ENCODE peak calls at places on chromosomes 2 and 18, in four cellular contexts. One of them, this sample, is unnamed.

GRCh38 chr2:51953931-51954330 is 922.0 kb upstream of the NRXN1 start:
- DNase-seq in endothelial cell: no peak
- DNase-seq in GM03348: peak; percentile 58
- DNase-seq in activated naive CD8-positive, alpha-beta T cell treated with anti-CD3 and anti-CD28 coated beads for 36 hours: no peak
- DNase-seq in this sample: peak; percentile 39

GRCh38 chr2:144170172-144170571 is 349.7 kb downstream of the ZEB2 start:
- DNase-seq in endothelial cell: no peak
- DNase-seq in activated naive CD8-positive, alpha-beta T cell treated with anti-CD3 and anti-CD28 coated beads for 36 hours: no peak
- DNase-seq in GM03348: no peak
- DNase-seq in this sample: peak; percentile 13

GRCh38 chr2:70181363-70181956 is 9.4 kb downstream of the C2orf42 start:
- DNase-seq in activated naive CD8-positive, alpha-beta T cell treated with anti-CD3 and anti-CD28 coated beads for 36 hours: no peak
- DNase-seq in GM03348: no peak
- DNase-seq in endothelial cell: no peak
- DNase-seq in this sample: no peak

GRCh38 chr2:100046961-100047950 is 95.1 kb downstream of the AFF3 start:
- DNase-seq in activated naive CD8-positive, alpha-beta T cell treated with anti-CD3 and anti-CD28 coated beads for 36 hours: no peak
- DNase-seq in GM03348: no peak
- DNase-seq in endothelial cell: no peak
- DNase-seq in this sample: no peak

GRCh38 chr2:143730950-143731254 is 601.7 kb downstream of the ARHGAP15 start:
- DNase-seq in endothelial cell: no peak
- DNase-seq in activated naive CD8-positive, alpha-beta T cell treated with anti-CD3 and anti-CD28 coated beads for 36 hours: no peak
- DNase-seq in GM03348: peak; percentile 39
- DNase-seq in this sample: peak; percentile 5

GRCh38 chr18:74609535-74609934 is 11.9 kb downstream of the ZNF407 start:
- DNase-seq in GM03348: no peak
- DNase-seq in activated naive CD8-positive, alpha-beta T cell treated with anti-CD3 and anti-CD28 coated beads for 36 hours: no peak
- DNase-seq in endothelial cell: no peak
- DNase-seq in this sample: peak; percentile 56

GRCh38 chr2:102615620-102616436 is 3.5 kb upstream of the SLC9A2 start:
- DNase-seq in GM03348: peak; percentile 75
- DNase-seq in endothelial cell: peak; percentile 40
- DNase-seq in activated naive CD8-positive, alpha-beta T cell treated with anti-CD3 and anti-CD28 coated beads for 36 hours: peak; percentile 47
- DNase-seq in this sample: peak; percentile 52

GRCh38 chr18:54119524-54120019 is 104.9 kb downstream of the MBD2 start:
- DNase-seq in endothelial cell: peak; percentile 19
- DNase-seq in GM03348: peak; percentile 53
- DNase-seq in activated naive CD8-positive, alpha-beta T cell treated with anti-CD3 and anti-CD28 coated beads for 36 hours: no peak
- DNase-seq in this sample: peak; percentile 55

GRCh38 chr2:229661478-229661877 is 52.9 kb downstream of the DNER start:
- DNase-seq in activated naive CD8-positive, alpha-beta T cell treated with anti-CD3 and anti-CD28 coated beads for 36 hours: no peak
- DNase-seq in GM03348: no peak
- DNase-seq in endothelial cell: no peak
- DNase-seq in this sample: no peak

GRCh38 chr2:46087492-46087891 is 209.7 kb upstream of the EPAS1 start:
- DNase-seq in GM03348: no peak
- DNase-seq in activated naive CD8-positive, alpha-beta T cell treated with anti-CD3 and anti-CD28 coated beads for 36 hours: no peak
- DNase-seq in endothelial cell: no peak
- DNase-seq in this sample: no peak

GRCh38 chr2:128321784-128322650 is 3.3 kb upstream of the HS6ST1 start:
- DNase-seq in GM03348: peak; percentile 96
- DNase-seq in activated naive CD8-positive, alpha-beta T cell treated with anti-CD3 and anti-CD28 coated beads for 36 hours: peak; percentile 83
- DNase-seq in endothelial cell: peak; percentile 93
- DNase-seq in this sample: peak; percentile 73

GRCh38 chr18:59779979-59780378 is 82.8 kb upstream of the CCBE1 start:
- DNase-seq in activated naive CD8-positive, alpha-beta T cell treated with anti-CD3 and anti-CD28 coated beads for 36 hours: no peak
- DNase-seq in GM03348: peak; percentile 62
- DNase-seq in endothelial cell: no peak
- DNase-seq in this sample: peak; percentile 91

GRCh38 chr2:224971214-224971613 is 71.1 kb downstream of the DOCK10 start:
- DNase-seq in GM03348: no peak
- DNase-seq in endothelial cell: no peak
- DNase-seq in activated naive CD8-positive, alpha-beta T cell treated with anti-CD3 and anti-CD28 coated beads for 36 hours: no peak
- DNase-seq in this sample: no peak

GRCh38 chr18:23196119-23197004 is 61.1 kb downstream of the CABLES1 start:
- DNase-seq in activated naive CD8-positive, alpha-beta T cell treated with anti-CD3 and anti-CD28 coated beads for 36 hours: no peak
- DNase-seq in GM03348: peak; percentile 15
- DNase-seq in endothelial cell: no peak
- DNase-seq in this sample: no peak

GRCh38 chr18:48836806-48837615 is 113.8 kb downstream of the SMAD7 start:
- DNase-seq in endothelial cell: no peak
- DNase-seq in GM03348: no peak
- DNase-seq in activated naive CD8-positive, alpha-beta T cell treated with anti-CD3 and anti-CD28 coated beads for 36 hours: no peak
- DNase-seq in this sample: no peak

GRCh38 chr2:98458207-98458606 is 13.5 kb downstream of the INPP4A start:
- DNase-seq in activated naive CD8-positive, alpha-beta T cell treated with anti-CD3 and anti-CD28 coated beads for 36 hours: no peak
- DNase-seq in GM03348: no peak
- DNase-seq in endothelial cell: no peak
- DNase-seq in this sample: no peak

GRCh38 chr2:196489366-196489765 is 150.1 kb upstream of the CCDC150 start:
- DNase-seq in GM03348: no peak
- DNase-seq in activated naive CD8-positive, alpha-beta T cell treated with anti-CD3 and anti-CD28 coated beads for 36 hours: no peak
- DNase-seq in endothelial cell: no peak
- DNase-seq in this sample: no peak

GRCh38 chr2:121707920-121708361 is 28.7 kb downstream of the NIFK start:
- DNase-seq in endothelial cell: no peak
- DNase-seq in GM03348: no peak
- DNase-seq in activated naive CD8-positive, alpha-beta T cell treated with anti-CD3 and anti-CD28 coated beads for 36 hours: no peak
- DNase-seq in this sample: no peak

GRCh38 chr2:11829324-11829946 is 83.0 kb downstream of the LPIN1 start:
- DNase-seq in activated naive CD8-positive, alpha-beta T cell treated with anti-CD3 and anti-CD28 coated beads for 36 hours: peak; percentile 54
- DNase-seq in endothelial cell: peak; percentile 78
- DNase-seq in GM03348: peak; percentile 70
- DNase-seq in this sample: peak; percentile 80

GRCh38 chr2:99032786-99033185 is 96.8 kb upstream of the CRACDL start:
- DNase-seq in GM03348: no peak
- DNase-seq in activated naive CD8-positive, alpha-beta T cell treated with anti-CD3 and anti-CD28 coated beads for 36 hours: no peak
- DNase-seq in endothelial cell: no peak
- DNase-seq in this sample: peak; percentile 41

GRCh38 chr2:20165677-20166509 is 59.0 kb downstream of the SDC1 start:
- DNase-seq in activated naive CD8-positive, alpha-beta T cell treated with anti-CD3 and anti-CD28 coated beads for 36 hours: no peak
- DNase-seq in endothelial cell: no peak
- DNase-seq in GM03348: no peak
- DNase-seq in this sample: no peak

GRCh38 chr2:42859006-42859552 is 66.7 kb upstream of the HAAO start:
- DNase-seq in endothelial cell: peak; percentile 82
- DNase-seq in GM03348: peak; percentile 84
- DNase-seq in activated naive CD8-positive, alpha-beta T cell treated with anti-CD3 and anti-CD28 coated beads for 36 hours: peak; percentile 60
- DNase-seq in this sample: peak; percentile 73

GRCh38 chr2:239245872-239246701 is 154.7 kb downstream of the HDAC4 start:
- DNase-seq in GM03348: no peak
- DNase-seq in endothelial cell: peak; percentile 34
- DNase-seq in activated naive CD8-positive, alpha-beta T cell treated with anti-CD3 and anti-CD28 coated beads for 36 hours: no peak
- DNase-seq in this sample: no peak

GRCh38 chr2:129906139-129906860 is 73.2 kb upstream of the RAB6C start:
- DNase-seq in GM03348: no peak
- DNase-seq in endothelial cell: no peak
- DNase-seq in activated naive CD8-positive, alpha-beta T cell treated with anti-CD3 and anti-CD28 coated beads for 36 hours: no peak
- DNase-seq in this sample: no peak

GRCh38 chr2:171669121-171669520 is 18.1 kb upstream of the DYNC1I2 start:
- DNase-seq in activated naive CD8-positive, alpha-beta T cell treated with anti-CD3 and anti-CD28 coated beads for 36 hours: no peak
- DNase-seq in GM03348: no peak
- DNase-seq in endothelial cell: no peak
- DNase-seq in this sample: peak; percentile 5